ENCODE peak calls at places on chromosome 2, in six cellular contexts. F, I, D, Q, P and J are unnamed samples.

GRCh38 chr2:105473011-105473410 is 74.2 kb upstream of the FHL2 start:
- DNase-seq in F (no peak), I (no peak), D (no peak), Q (no peak), P (no peak), J (no peak)

GRCh38 chr2:152537252-152537651 is 180.0 kb downstream of the PRPF40A start:
- DNase-seq in F (no peak), I (peak), D (no peak), Q (no peak), P (no peak), J (peak)

GRCh38 chr2:165219491-165219890 is 15.6 kb upstream of the SCN3A start:
- DNase-seq in F (no peak), I (no peak), D (no peak), Q (no peak), P (no peak), J (no peak)

GRCh38 chr2:172783091-172783898 is 47.6 kb downstream of the RAPGEF4 start:
- DNase-seq in F (no peak), I (peak), D (peak), Q (no peak), P (no peak), J (no peak)

GRCh38 chr2:241189093-241189855 is 797 bp downstream of the ANO7 start:
- DNase-seq in F (no peak), I (no peak), D (no peak), Q (no peak), P (no peak), J (no peak)

GRCh38 chr2:220296174-220296573 is 668.7 kb downstream of the SLC4A3 start:
- DNase-seq in F (no peak), I (no peak), D (no peak), Q (no peak), P (no peak), J (no peak)

GRCh38 chr2:58925676-58926081 is 684.6 kb upstream of the FANCL start:
- DNase-seq in F (no peak), I (no peak), D (no peak), Q (no peak), P (no peak), J (no peak)

GRCh38 chr2:122029945-122030344 is 274.5 kb downstream of the TSN start:
- DNase-seq in F (no peak), I (no peak), D (no peak), Q (no peak), P (no peak), J (no peak)

GRCh38 chr2:47214990-47215389 is 59.9 kb upstream of the STPG4 start:
- DNase-seq in F (no peak), I (no peak), D (no peak), Q (no peak), P (no peak), J (no peak)

GRCh38 chr2:47208852-47209606 is 53.9 kb upstream of the STPG4 start:
- DNase-seq in F (no peak), I (no peak), D (peak), Q (no peak), P (no peak), J (peak)

GRCh38 chr2:47207614-47208013 is 52.5 kb upstream of the STPG4 start:
- DNase-seq in F (no peak), I (no peak), D (no peak), Q (no peak), P (no peak), J (no peak)

GRCh38 chr2:47214385-47214784 is 59.3 kb upstream of the STPG4 start:
- DNase-seq in F (no peak), I (no peak), D (no peak), Q (no peak), P (no peak), J (no peak)

DNA sequence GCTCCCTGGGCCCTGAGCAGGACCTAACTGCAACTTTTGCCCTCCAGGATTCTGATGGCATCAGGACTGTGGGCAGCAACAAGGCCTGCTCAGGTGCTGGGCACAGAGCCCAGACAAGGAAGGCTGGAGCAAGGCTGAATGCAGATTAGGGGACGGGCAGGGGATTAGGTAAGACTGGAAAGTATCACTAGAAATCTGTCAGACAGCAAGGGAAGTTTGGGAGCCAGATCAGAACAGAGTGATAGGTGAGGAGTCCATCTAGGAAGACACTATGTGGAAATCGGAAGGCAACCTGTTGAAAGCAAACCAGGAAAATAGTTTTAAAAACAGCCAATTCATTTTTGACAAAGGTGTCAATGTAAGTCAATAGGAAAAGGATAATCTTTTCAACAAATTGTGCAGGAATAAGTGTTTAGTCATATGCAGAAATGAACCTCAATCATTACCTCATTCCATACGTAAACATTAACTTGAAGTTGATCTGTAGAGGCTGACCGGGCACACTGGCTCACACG is 56.4 kb upstream of the STPG4 start:
- DNase-seq in F (no peak), I (no peak), D (no peak), Q (no peak), P (no peak), J (no peak)
- TF ChIP-seq GABPA in F (no peak), I (no peak), D (no peak), Q (no peak), P (no peak), J (no peak)

GRCh38 chr2:218233543-218233942 is 16.6 kb downstream of the ARPC2 start:
- DNase-seq in F (no peak), I (no peak), D (no peak), Q (no peak), P (no peak), J (no peak)
- H3K27ac ChIP-seq in F (no peak), I (peak), D (no peak), Q (no peak), P (no peak), J (no peak)

DNA sequence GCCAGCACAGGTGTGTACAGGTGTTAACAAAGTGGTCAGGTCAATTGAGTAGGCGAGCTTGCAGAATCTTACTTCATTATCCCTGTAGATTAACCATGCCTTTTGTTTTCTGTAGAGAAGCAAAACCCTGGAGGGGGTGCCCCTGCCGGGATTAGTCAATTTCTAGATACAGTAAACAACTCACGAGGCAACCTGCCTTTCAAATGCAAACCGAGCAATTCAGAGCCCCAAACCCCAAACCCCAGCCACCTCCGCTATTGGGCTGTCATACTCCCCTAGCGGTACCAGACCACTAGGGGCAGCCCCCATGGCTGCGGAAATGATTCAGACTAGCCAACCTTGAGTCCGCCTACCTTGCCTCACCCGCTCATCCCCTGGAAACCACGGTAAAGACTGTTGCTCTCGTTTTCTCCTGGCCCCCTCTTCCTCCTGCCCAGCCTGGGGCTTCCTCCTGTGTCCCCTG is 61.4 kb upstream of the KIF5C start:
- DNase-seq in F (peak), I (peak), D (no peak), Q (peak), P (peak), J (no peak)
- TF ChIP-seq CTCF in F (peak), I (peak), D (peak), Q (peak), P (peak), J (no peak)

DNA sequence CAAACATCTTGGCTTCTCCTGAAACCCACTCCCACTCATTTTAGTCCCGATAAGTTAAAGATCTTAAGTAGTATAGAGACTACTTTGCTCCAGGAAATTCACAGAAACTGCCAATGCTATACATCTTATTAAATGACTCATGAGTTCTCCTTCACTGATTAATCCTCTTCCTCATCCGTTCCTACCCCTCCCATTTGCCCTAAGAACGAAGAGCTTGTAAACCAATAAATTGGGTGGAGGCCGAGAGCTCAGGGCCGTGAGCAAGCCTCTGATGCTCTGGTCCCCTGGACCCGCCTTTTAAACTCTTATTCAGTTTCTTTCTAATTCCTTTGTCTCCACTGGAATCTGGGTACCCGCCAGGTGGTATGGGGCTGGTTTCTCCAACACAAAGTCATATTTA is 68.6 kb downstream of the METTL8 start:
- DNase-seq in F (no peak), I (no peak), D (no peak), Q (no peak), P (no peak), J (no peak)
- TF ChIP-seq GABPA in F (no peak), I (no peak), D (no peak), Q (no peak), P (no peak), J (no peak)

DNA sequence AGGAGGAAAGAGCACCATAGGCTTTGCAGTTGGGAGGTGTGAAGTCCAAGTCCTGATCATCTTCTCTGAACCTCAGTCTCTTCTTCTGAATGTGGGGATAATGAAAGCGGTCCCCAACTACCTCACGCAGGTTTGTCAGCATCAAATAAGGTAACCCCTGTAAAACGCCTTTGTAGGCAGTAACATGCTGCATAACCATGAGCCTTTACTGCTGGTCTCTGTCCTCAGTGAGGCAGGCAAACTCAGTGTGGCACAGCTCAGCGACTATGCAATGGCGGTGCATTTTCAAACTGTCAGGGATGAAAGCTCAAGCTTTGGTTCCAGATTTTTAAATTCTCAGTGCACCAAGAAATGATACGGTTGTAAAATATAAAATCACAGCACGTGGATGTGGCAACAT is 46.1 kb downstream of the DNMT3A start:
- DNase-seq in F (no peak), I (no peak), D (no peak), Q (no peak), P (no peak), J (no peak)
- H3K27ac ChIP-seq in F (no peak), I (no peak), D (no peak), Q (peak), P (no peak), J (peak)

DNA sequence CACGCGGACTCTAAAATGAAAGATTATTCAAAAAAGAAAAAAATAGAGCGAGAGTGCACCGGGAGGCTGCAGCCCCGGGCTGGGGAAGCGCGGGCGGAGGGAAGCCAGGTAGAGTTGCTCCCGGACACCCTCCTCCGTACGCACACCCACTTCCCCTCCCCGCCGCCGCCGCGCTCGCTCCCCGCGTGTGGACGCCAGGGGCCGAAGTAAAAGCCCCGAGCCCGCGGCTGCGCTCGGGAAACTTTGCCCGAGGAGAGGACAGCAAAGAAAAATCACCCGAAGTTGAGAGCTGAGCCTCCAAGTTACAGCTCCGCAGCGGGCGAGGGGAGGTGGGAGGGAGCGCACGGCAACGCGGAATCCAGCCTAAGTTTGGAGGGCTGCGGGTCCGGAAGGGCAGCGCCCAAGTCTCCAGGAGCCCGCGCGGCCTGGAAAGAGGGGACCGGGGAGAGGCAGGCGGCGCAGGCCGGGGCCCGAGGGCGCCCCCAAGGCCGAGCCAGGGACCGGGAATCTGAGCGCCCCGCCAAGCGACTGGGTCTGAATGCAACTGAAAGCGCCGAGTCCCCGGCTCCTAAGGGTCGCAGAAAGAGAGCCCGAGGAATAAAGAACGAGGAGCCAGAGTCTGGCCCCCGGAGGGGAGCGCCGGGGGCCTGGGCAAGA is 666 bp upstream of the BCL11A start:
- DNase-seq in F (peak), I (peak), D (no peak), Q (no peak), P (no peak), J (peak)
- TF ChIP-seq CTCF in F (no peak), I (peak), D (no peak), Q (no peak), P (no peak), J (no peak)

GRCh38 chr2:62501059-62501458 is 4.9 kb downstream of the TMEM17 start:
- DNase-seq in F (no peak), I (no peak), D (no peak), Q (no peak), P (no peak), J (no peak)
- TF ChIP-seq GABPA in F (no peak), I (no peak), D (no peak), Q (no peak), P (no peak), J (no peak)

DNA sequence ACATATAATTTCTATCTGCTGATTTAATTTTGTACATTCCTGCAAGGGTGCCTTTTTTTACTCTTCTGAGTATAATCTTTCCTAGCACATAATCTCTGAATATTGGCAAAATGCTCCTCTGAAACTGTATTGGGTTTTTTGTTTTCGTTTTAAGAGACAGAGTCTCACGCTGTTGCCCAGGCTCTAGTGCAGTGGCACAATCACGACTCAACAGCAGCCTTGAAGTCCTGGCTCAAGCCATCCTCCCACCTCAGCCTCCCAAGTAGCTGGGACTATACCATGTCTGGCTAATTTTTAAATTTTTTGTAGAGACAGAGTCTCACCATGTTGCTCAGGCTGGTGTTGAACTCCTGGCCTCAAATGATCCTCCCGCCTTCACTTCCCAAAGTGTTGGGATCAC is 104.9 kb downstream of the SPTBN1 start:
- DNase-seq in F (no peak), I (no peak), D (no peak), Q (no peak), P (no peak), J (no peak)
- H3K27ac ChIP-seq in F (no peak), I (peak), D (peak), Q (peak), P (peak), J (peak)

GRCh38 chr2:126886906-126887280 is 11.8 kb upstream of the TEX51 start:
- DNase-seq in F (no peak), I (no peak), D (no peak), Q (no peak), P (no peak), J (no peak)

GRCh38 chr2:126885701-126886121 is 13.0 kb upstream of the TEX51 start:
- DNase-seq in F (peak), I (no peak), D (no peak), Q (no peak), P (no peak), J (no peak)

GRCh38 chr2:126887506-126887905 is 11.2 kb upstream of the TEX51 start:
- DNase-seq in F (no peak), I (no peak), D (no peak), Q (no peak), P (no peak), J (no peak)

GRCh38 chr2:126884861-126885481 is 13.7 kb upstream of the TEX51 start:
- DNase-seq in F (no peak), I (no peak), D (no peak), Q (no peak), P (no peak), J (no peak)

GRCh38 chr2:126886201-126886905 is 12.3 kb upstream of the TEX51 start:
- DNase-seq in F (peak), I (no peak), D (peak), Q (no peak), P (peak), J (peak)
- TF ChIP-seq CTCF in F (peak), I (no peak), D (peak), Q (peak), P (peak), J (peak)